ENCODE peak calls at places on chromosomes 13 and 19, in six cellular contexts. C is psoas muscle; O is nucleus accumbens; W is kidney glomerular epithelial cell; D is A172; J is stimulated activated CD4-positive, alpha-beta T cell treated with anti-CD3 and anti-CD28 coated beads, Interleukin-1b, Interleukin-23, amount 100 ng/mL, for 1 hour. I is an unnamed sample.

GRCh38 chr13:60572003-60572792 is 175.2 kb downstream of the TDRD3 start:
- DNase-seq in O (no peak), J (no peak), W (peak), C (no peak), D (peak), I (no peak)

GRCh38 chr13:105990256-105990958 is 545.1 kb downstream of the EFNB2 start:
- DNase-seq in O (no peak), C (no peak), J (no peak), W (no peak), D (peak), I (no peak)

GRCh38 chr19:30305346-30306060 is 66.7 kb upstream of the ZNF536 start:
- DNase-seq in J (no peak), D (no peak), W (no peak), C (no peak), O (no peak), I (no peak)

GRCh38 chr19:5302396-5302795 is 38.2 kb downstream of the PTPRS start:
- DNase-seq in J (no peak), C (no peak), O (no peak), D (no peak), W (no peak), I (no peak)

GRCh38 chr13:23433171-23434153 is at the start of gene SACS:
- DNase-seq in D (peak), C (no peak), O (peak), W (peak), J (no peak), I (peak)

GRCh38 chr19:19461671-19462622 is 53.4 kb downstream of the TSSK6 start:
- DNase-seq in W (no peak), D (no peak), O (no peak), J (no peak), C (peak), I (no peak)

GRCh38 chr13:102569488-102569887 is 27.3 kb upstream of the TPP2 start:
- DNase-seq in W (no peak), O (no peak), D (no peak), C (no peak), J (no peak), I (no peak)

GRCh38 chr13:111396457-111396856 is 76.0 kb downstream of the TEX29 start:
- DNase-seq in D (no peak), O (no peak), C (no peak), W (no peak), J (no peak), I (no peak)

GRCh38 chr19:4343056-4343844 is at the start of gene MPND:
- DNase-seq in J (peak), D (no peak), W (peak), C (peak), O (peak), I (peak)

GRCh38 chr13:112450567-112451240 is 74.5 kb downstream of the SPACA7 start:
- DNase-seq in J (no peak), C (no peak), O (no peak), W (no peak), D (no peak), I (no peak)

GRCh38 chr13:68439821-68440220 is 1209.7 kb upstream of the PCDH9 start:
- DNase-seq in J (no peak), O (no peak), C (no peak), W (no peak), D (peak), I (no peak)

GRCh38 chr13:81017525-81018152 is 676.7 kb upstream of the SPRY2 start:
- DNase-seq in O (no peak), W (peak), D (peak), J (no peak), C (no peak), I (no peak)

GRCh38 chr13:110944121-110944967 is 29.5 kb upstream of the ANKRD10 start:
- DNase-seq in J (no peak), C (no peak), O (no peak), D (peak), W (no peak), I (no peak)

GRCh38 chr19:13748169-13748884 is 16.0 kb upstream of the MRI1 start:
- DNase-seq in C (no peak), D (peak), O (no peak), W (no peak), J (no peak), I (no peak)

GRCh38 chr13:34506796-34507195 is 435.3 kb upstream of the NBEA start:
- DNase-seq in D (no peak), C (no peak), J (no peak), O (no peak), W (peak), I (no peak)

GRCh38 chr19:32357720-32358119 is 12.3 kb downstream of the ZNF507 start:
- DNase-seq in C (no peak), D (no peak), J (no peak), O (no peak), W (no peak), I (no peak)

GRCh38 chr13:46728777-46729176 is 68.2 kb downstream of the ESD start:
- DNase-seq in O (no peak), J (no peak), C (no peak), D (no peak), W (no peak), I (no peak)

GRCh38 chr19:28294395-28294794 is 918.6 kb downstream of the UQCRFS1 start:
- DNase-seq in O (no peak), W (peak), C (no peak), D (peak), J (no peak), I (no peak)

GRCh38 chr13:99158846-99159245 is 41.8 kb upstream of the UBAC2 start:
- DNase-seq in W (no peak), O (no peak), J (no peak), C (no peak), D (no peak), I (no peak)

GRCh38 chr13:34361528-34361927 is 543.6 kb downstream of the RFC3 start:
- DNase-seq in O (no peak), C (no peak), W (no peak), J (no peak), D (no peak), I (no peak)

GRCh38 chr13:114053026-114053425 is 79.2 kb upstream of the C13orf46 start:
- DNase-seq in W (no peak), D (peak), O (no peak), C (no peak), J (no peak), I (no peak)

GRCh38 chr13:101190337-101190736 is 226.0 kb downstream of the NALCN start:
- DNase-seq in J (no peak), W (no peak), O (no peak), C (no peak), D (no peak), I (no peak)

GRCh38 chr19:31881988-31882387 is 463.4 kb upstream of the ZNF507 start:
- DNase-seq in D (no peak), J (no peak), W (no peak), C (no peak), O (no peak), I (no peak)

GRCh38 chr19:56930647-56931592 is 90.4 kb upstream of the PEG3 start:
- DNase-seq in J (no peak), C (no peak), W (no peak), O (no peak), D (no peak), I (no peak)

GRCh38 chr19:34261335-34262109 is 7.2 kb downstream of the GARRE1 start:
- DNase-seq in O (no peak), J (no peak), D (no peak), C (no peak), W (no peak), I (no peak)

GRCh38 chr19:12205296-12205695 is 42.4 kb downstream of the ZNF136 start:
- DNase-seq in C (no peak), W (no peak), D (no peak), J (no peak), O (no peak), I (no peak)

GRCh38 chr19:54430306-54431254 is 15.3 kb downstream of the TTYH1 start:
- DNase-seq in W (no peak), C (no peak), O (peak), J (no peak), D (no peak), I (no peak)

GRCh38 chr13:39284801-39285388 is 246.6 kb downstream of the NHLRC3 start:
- DNase-seq in D (no peak), J (no peak), O (no peak), W (no peak), C (no peak), I (no peak)

GRCh38 chr19:38142176-38143035 is 81.6 kb downstream of the DPF1 start:
- DNase-seq in C (peak), D (peak), O (peak), W (no peak), J (no peak), I (no peak)

GRCh38 chr13:30346159-30346788 is 38.9 kb upstream of the KATNAL1 start:
- DNase-seq in C (no peak), O (no peak), W (no peak), J (no peak), D (no peak), I (no peak)

GRCh38 chr19:47641891-47642485 is 33.1 kb downstream of the BICRA start:
- DNase-seq in J (no peak), D (no peak), W (no peak), O (no peak), C (no peak), I (no peak)

GRCh38 chr13:26132756-26133155 is 80.9 kb upstream of the SHISA2 start:
- DNase-seq in W (no peak), D (peak), O (peak), J (no peak), C (no peak), I (no peak)

GRCh38 chr19:953501-954271 is 27.9 kb downstream of the ARID3A start:
- DNase-seq in O (no peak), W (no peak), J (no peak), C (no peak), D (no peak), I (no peak)

I was measured in GOT3.